ENCODE peak calls at places on chromosomes 5 and 9, in nine cellular contexts. V, L, E, P, T, N, Z, K and S are unnamed samples. For H3K36me3, the result is how much of the 10 kb centered on the place peaks cover.

GRCh38 chr5:178474562-178475184 is 115.5 kb downstream of the COL23A1 start:
- DNase-seq in K (no peak), P (no peak), L (no peak), V (no peak), N (peak), E (no peak), Z (no peak), T (no peak), S (no peak)

GRCh38 chr5:29614202-29614601 is 1579.3 kb upstream of the CDH6 start:
- DNase-seq in V (no peak), T (no peak), N (no peak), K (no peak), L (no peak), P (no peak), E (no peak), Z (peak), S (no peak)

GRCh38 chr5:154755361-154756202 is at the start of gene LARP1:
- DNase-seq in L (peak), Z (no peak), E (peak), N (peak), V (peak), P (no peak), K (peak), T (peak), S (peak)

GRCh38 chr5:126437706-126438105 is 14.5 kb downstream of the GRAMD2B start:
- DNase-seq in K (no peak), T (no peak), E (no peak), P (no peak), Z (no peak), V (no peak), N (no peak), L (no peak), S (no peak)

GRCh38 chr9:89879711-89880110 is 274.9 kb downstream of the GADD45G start:
- DNase-seq in Z (no peak), V (peak), P (peak), T (no peak), L (no peak), E (no peak), N (no peak), K (no peak), S (no peak)

GRCh38 chr9:92438900-92439526 is 14.7 kb upstream of the OMD start:
- DNase-seq in K (peak), V (no peak), L (no peak), T (no peak), E (no peak), N (no peak), P (no peak), Z (peak), S (no peak)

GRCh38 chr5:76690704-76691469 is 25.0 kb upstream of the F2R start:
- DNase-seq in N (no peak), V (no peak), P (no peak), L (no peak), T (peak), E (no peak), K (no peak), Z (peak), S (no peak)

GRCh38 chr9:136902259-136902821 is 16.0 kb downstream of the TRAF2 start:
- DNase-seq in K (no peak), T (peak), L (peak), Z (peak), E (peak), P (peak), N (no peak), V (peak), S (peak)

GRCh38 chr5:150522504-150523464 is 14.9 kb downstream of the NDST1 start:
- DNase-seq in T (peak), K (no peak), V (peak), P (no peak), E (no peak), L (peak), Z (no peak), N (no peak), S (no peak)

GRCh38 chr9:90853945-90854344 is 52.3 kb downstream of the SYK start:
- DNase-seq in Z (no peak), P (no peak), K (no peak), N (no peak), T (no peak), L (no peak), V (no peak), E (no peak), S (no peak)

GRCh38 chr9:26657958-26658357 is 234.6 kb downstream of the CAAP1 start:
- DNase-seq in T (no peak), N (no peak), V (no peak), K (no peak), P (no peak), L (no peak), Z (peak), E (no peak), S (no peak)

GRCh38 chr5:180784497-180785097 is 18.0 kb downstream of the MGAT1 start:
- DNase-seq in E (peak), K (peak), T (peak), V (peak), N (peak), P (peak), L (peak), Z (peak), S (no peak)

GRCh38 chr5:179146277-179146676 is 86.1 kb downstream of the ZNF354C start:
- DNase-seq in K (no peak), N (no peak), V (no peak), P (no peak), Z (no peak), E (no peak), L (no peak), T (no peak), S (no peak)

GRCh38 chr9:137083418-137084004 is 3.3 kb upstream of the MAN1B1 start:
- DNase-seq in K (peak), E (no peak), Z (peak), T (peak), L (peak), V (no peak), P (peak), N (peak), S (no peak)

GRCh38 chr5:132457371-132458225 is 33.0 kb downstream of the IRF1 start:
- DNase-seq in N (no peak), T (no peak), L (peak), P (peak), V (no peak), E (no peak), Z (no peak), K (no peak), S (no peak)

GRCh38 chr9:108205276-108205675 is 650.5 kb downstream of the ACTL7B start:
- DNase-seq in E (no peak), N (no peak), V (no peak), Z (no peak), T (no peak), K (no peak), L (no peak), P (no peak), S (no peak)

GRCh38 chr9:1978941-1979340 is 36.2 kb upstream of the SMARCA2 start:
- DNase-seq in T (no peak), V (no peak), Z (no peak), L (no peak), P (no peak), K (no peak), N (no peak), E (peak), S (no peak)

GRCh38 chr5:94113087-94113486 is 371.7 kb upstream of the POU5F2 start:
- DNase-seq in Z (no peak), T (no peak), E (no peak), L (no peak), V (no peak), P (no peak), N (no peak), K (no peak), S (no peak)

GRCh38 chr5:111135406-111135805 is 43.3 kb downstream of the WDR36 start:
- DNase-seq in K (no peak), E (no peak), N (no peak), L (no peak), V (no peak), T (no peak), Z (no peak), P (no peak), S (no peak)

GRCh38 chr5:139014726-139015125 is 139.6 kb upstream of the LRRTM2 start:
- DNase-seq in P (no peak), Z (peak), T (peak), N (no peak), K (no peak), E (no peak), L (no peak), V (no peak), S (no peak)

GRCh38 chr9:38282756-38283155 is 109.7 kb upstream of the ALDH1B1 start:
- DNase-seq in V (no peak), K (no peak), E (no peak), N (no peak), P (no peak), Z (no peak), T (no peak), L (no peak), S (no peak)

GRCh38 chr5:54224083-54224836 is 86.1 kb downstream of the ARL15 start:
- DNase-seq in V (no peak), Z (no peak), E (no peak), L (no peak), T (no peak), K (no peak), P (no peak), N (no peak), S (no peak)

GRCh38 chr9:131111854-131112311 is 13.5 kb upstream of the NUP214 start:
- DNase-seq in V (no peak), L (peak), Z (no peak), E (no peak), K (no peak), T (no peak), N (peak), P (no peak), S (no peak)

GRCh38 chr9:74444389-74444788 is 52.7 kb upstream of the RORB start:
- DNase-seq in N (no peak), Z (no peak), E (no peak), V (peak), T (no peak), L (no peak), K (no peak), P (no peak), S (no peak)

GRCh38 chr5:67058998-67059746 is 137.4 kb downstream of the CD180 start:
- DNase-seq in V (peak), N (peak), Z (no peak), E (no peak), K (no peak), P (no peak), L (no peak), T (no peak), S (no peak)

GRCh38 chr5:56440871-56441740 is 208.0 kb upstream of the ANKRD55 start:
- DNase-seq in T (peak), E (no peak), V (no peak), Z (peak), P (peak), L (no peak), N (no peak), K (no peak), S (no peak)

DNA sequence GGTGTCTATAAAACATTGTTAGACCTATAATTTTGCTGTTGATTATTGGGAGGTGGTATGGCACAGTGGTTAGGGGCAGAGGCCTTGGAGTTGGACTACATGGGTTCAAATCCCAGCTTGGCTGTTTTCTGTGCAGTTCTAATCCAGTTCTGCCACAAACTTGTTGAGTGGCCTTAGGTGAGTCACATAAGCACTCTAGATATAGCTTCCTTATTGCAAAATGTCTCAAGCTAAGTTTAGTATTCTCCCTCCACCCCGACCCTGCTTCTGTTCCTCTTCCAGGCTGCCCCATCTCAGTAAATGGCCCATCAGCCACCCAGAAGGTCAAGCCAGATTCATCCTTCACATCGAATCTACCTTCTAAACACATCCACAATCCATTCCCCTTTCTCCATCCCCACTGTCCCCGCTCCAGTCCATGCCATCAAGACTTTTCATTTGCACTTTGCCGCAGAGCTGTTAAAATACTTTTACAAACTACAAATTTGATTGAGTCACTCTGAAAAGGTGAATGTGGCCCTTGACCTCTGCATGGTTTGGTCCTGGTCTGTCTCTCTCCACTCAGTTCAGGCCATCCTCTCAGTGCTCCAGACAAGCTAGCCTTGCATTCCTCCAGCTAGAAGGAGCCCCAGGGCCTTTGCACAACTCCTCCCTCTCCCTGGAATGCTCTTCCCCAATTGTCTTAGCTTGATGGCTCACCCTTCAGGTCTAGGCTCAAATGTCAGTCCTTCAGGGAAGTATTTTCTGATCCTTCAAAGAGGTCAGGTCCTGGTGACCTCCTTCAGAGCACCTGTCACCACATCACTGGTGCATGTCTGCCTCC is 10.0 kb upstream of the HDHD3 start:
- DNase-seq in E (no peak), K (no peak), P (no peak), V (no peak), Z (no peak), L (no peak), T (no peak), N (peak), S (no peak)
- H3K36me3 ChIP-seq in E (under half), K (under half), P (under half), V (half or more), Z (under half), L (under half), T (under half), N (under half), S (under half)

GRCh38 chr9:113233146-113233545 is 11.8 kb downstream of the SLC31A1 start:
- DNase-seq in N (no peak), E (no peak), V (no peak), T (no peak), Z (no peak), K (no peak), P (no peak), L (no peak), S (no peak)
- H3K4me3 ChIP-seq in N (no peak), E (no peak), V (no peak), T (no peak), Z (no peak), K (no peak), P (no peak), L (peak), S (no peak)

DNA sequence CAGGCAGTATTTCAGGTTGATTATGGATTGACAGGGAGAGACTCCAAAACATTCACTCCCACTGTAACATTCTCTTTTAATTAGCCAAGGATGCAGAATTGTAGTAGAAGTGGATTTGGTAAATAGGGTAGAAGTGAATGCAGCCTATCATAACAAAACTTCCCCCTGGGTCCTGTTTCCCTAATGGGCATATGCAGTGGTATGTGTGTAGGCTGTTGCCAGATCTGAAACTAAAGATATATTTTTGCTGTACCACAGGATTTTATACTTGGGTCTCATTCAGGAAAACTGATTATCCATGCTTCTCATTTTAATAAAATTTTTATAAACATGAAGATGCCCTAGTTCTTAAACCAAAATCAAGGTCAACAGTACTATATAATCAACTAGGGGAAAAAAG is 351.2 kb downstream of the KDM4C start:
- DNase-seq in Z (no peak), L (no peak), K (no peak), E (no peak), T (no peak), P (no peak), V (no peak), N (no peak), S (no peak)
- H3K36me3 ChIP-seq in Z (under half), L (under half), K (under half), E (under half), T (under half), P (under half), V (under half), N (under half), S (under half)

DNA sequence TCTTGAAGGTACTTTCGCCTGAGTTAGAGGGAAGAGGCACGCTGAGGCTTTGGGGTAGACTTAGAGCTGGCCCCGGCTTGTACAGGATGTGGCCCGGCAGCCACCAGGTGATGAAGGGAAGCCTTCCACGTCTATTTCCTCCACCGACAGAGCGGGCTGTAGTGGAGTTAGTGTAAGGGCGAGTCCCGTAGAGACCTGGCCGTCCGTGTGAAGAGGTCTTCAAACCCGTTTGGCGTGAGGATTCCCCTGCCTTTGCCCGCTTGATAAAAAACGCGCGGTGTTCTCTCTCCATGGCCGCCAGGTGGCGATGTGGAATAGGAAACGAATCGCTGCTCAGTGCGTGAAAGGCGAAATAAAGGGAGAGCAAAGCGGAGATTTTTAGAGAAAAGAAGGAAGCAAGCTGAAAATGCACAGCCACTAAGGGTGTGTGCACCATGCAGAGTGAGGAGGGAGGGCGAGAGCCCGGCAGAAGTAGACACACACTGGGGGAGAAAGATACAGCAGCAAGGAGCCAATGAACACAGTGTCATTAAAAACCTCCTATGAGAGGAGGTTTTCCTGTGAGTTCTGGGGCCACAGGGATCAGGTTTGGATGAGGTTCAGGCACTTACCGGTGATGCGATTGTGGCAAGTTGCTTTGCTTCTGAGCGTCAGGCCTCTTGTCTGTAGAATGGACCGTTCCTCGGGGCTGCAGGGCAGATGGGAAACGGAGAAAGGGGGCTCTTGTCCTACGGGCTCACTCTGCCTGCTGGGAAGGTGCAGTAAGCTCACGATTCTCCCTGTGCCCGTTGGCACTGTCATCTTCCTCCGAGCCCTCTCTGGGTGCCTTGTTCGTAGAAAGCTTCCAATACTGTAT is 34.2 kb downstream of the STC2 start:
- DNase-seq in Z (peak), K (peak), E (peak), P (peak), L (peak), N (peak), V (peak), T (peak), S (peak)
- H3K4me3 ChIP-seq in Z (peak), K (no peak), E (no peak), P (no peak), L (no peak), N (no peak), V (no peak), T (no peak), S (no peak)

DNA sequence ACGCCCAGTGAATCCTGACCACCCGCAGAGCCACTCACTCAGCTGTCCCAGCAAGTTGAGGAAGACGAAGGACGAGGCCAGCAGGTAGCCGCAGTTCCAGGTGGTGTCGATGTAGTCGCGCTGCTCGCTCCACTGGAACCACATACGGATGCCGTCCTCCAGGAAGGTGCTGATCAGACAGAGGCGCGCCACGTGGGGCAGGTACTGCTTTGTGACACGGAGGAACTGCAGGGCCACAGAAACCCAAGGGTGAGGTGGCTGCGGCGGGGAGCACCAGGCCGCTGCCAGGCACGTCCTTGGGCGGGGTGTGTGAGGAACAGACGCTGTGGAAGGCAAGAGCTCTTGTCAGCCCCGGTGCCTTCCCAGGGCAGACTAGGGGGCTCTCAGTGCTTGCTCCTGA is 8.6 kb downstream of the SURF4 start:
- DNase-seq in N (no peak), L (no peak), Z (no peak), K (no peak), T (no peak), P (no peak), E (no peak), V (no peak), S (no peak)
- H3K36me3 ChIP-seq in N (under half), L (under half), Z (under half), K (under half), T (under half), P (under half), E (under half), V (half or more), S (under half)

DNA sequence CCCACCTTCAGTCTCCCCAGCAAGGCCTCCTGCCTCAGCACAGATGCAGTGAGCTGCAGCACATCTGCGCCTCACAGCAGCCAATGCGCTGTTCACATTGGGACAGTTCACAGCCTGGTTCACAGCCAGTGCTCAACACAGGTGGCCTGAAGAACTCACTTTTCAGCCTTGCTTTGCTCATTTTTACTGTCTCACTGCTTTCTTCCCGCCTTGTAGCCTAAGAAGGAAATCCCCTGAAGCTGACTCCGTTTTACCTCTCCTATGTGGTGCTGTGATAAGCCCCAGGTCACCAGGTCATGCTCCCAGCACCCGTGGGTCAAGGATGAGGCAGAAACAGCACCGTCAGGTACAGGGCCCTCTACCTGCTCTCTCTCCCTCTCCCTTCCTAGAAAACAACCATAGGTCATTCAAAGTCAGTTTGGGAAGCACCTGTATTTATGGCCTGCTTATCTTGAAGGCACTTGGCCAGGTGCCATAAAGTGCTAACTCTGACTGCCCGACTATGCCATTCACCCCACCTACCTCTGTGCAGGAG is 1.1 kb downstream of the GCNT4 start:
- DNase-seq in L (no peak), P (no peak), N (peak), V (no peak), E (peak), K (no peak), Z (no peak), T (peak), S (no peak)
- H3K4me3 ChIP-seq in L (no peak), P (no peak), N (no peak), V (no peak), E (peak), K (no peak), Z (no peak), T (peak), S (peak)

GRCh38 chr9:36576866-36577265 is 4.2 kb downstream of the MELK start:
- DNase-seq in L (no peak), T (no peak), K (no peak), V (no peak), E (no peak), P (no peak), Z (no peak), N (no peak), S (no peak)
- H3K36me3 ChIP-seq in L (under half), T (under half), K (under half), V (under half), E (under half), P (under half), Z (under half), N (under half), S (under half)

GRCh38 chr5:98103807-98104206 is 669.7 kb upstream of the RGMB start:
- DNase-seq in P (no peak), Z (no peak), K (no peak), L (no peak), E (no peak), N (no peak), V (no peak), T (no peak), S (no peak)

GRCh38 chr5:98101131-98101530 is 672.3 kb upstream of the RGMB start:
- DNase-seq in K (no peak), P (no peak), L (no peak), E (no peak), N (no peak), V (no peak), Z (no peak), T (no peak), S (no peak)

GRCh38 chr5:98102926-98103325 is 670.5 kb upstream of the RGMB start:
- DNase-seq in Z (no peak), P (no peak), V (no peak), E (no peak), T (no peak), K (no peak), N (no peak), L (no peak), S (no peak)

GRCh38 chr5:98096155-98096554 is 677.3 kb upstream of the RGMB start:
- DNase-seq in N (peak), T (no peak), Z (peak), L (no peak), E (no peak), V (no peak), P (no peak), K (no peak), S (no peak)

GRCh38 chr5:98099448-98100105 is 673.9 kb upstream of the RGMB start:
- DNase-seq in L (no peak), K (no peak), N (no peak), E (peak), P (no peak), Z (peak), V (no peak), T (peak), S (no peak)
- H3K4me3 ChIP-seq in L (no peak), K (no peak), N (no peak), E (no peak), P (no peak), Z (peak), V (no peak), T (no peak), S (no peak)